ENCODE peak calls at places on chromosomes 4 and X, in nine cellular contexts. One of them, this sample, is unnamed. For H3K27me3, the result is how much of the 10 kb centered on the place peaks cover.

GRCh38 chr4:126358041-126358440 is 1043.3 kb downstream of the FAT4 start:
- DNase-seq in colonic mucosa: no peak
- DNase-seq in psoas muscle: no peak
- DNase-seq in transverse colon: no peak
- DNase-seq in cardiac muscle cell: no peak
- DNase-seq in mesendoderm: no peak
- DNase-seq in adrenal gland: no peak
- DNase-seq in tibial artery: no peak
- DNase-seq in AG04450: no peak
- DNase-seq in this sample: no peak

GRCh38 chr4:155047755-155048154 is 160.7 kb upstream of the NPY2R start:
- DNase-seq in AG04450: no peak
- DNase-seq in tibial artery: no peak
- DNase-seq in mesendoderm: no peak
- DNase-seq in colonic mucosa: no peak
- DNase-seq in psoas muscle: no peak
- DNase-seq in adrenal gland: no peak
- DNase-seq in transverse colon: no peak
- DNase-seq in cardiac muscle cell: no peak
- DNase-seq in this sample: no peak

GRCh38 chr4:165580379-165580905 is 201.6 kb downstream of the CPE start:
- DNase-seq in AG04450: no peak
- DNase-seq in psoas muscle: no peak
- DNase-seq in cardiac muscle cell: peak
- DNase-seq in adrenal gland: no peak
- DNase-seq in tibial artery: no peak
- DNase-seq in colonic mucosa: no peak
- DNase-seq in mesendoderm: peak
- DNase-seq in transverse colon: no peak
- DNase-seq in this sample: peak

GRCh38 chr4:89364559-89364958 is 57.0 kb upstream of the GPRIN3 start:
- DNase-seq in cardiac muscle cell: no peak
- DNase-seq in colonic mucosa: no peak
- DNase-seq in tibial artery: no peak
- DNase-seq in psoas muscle: no peak
- DNase-seq in transverse colon: no peak
- DNase-seq in mesendoderm: no peak
- DNase-seq in AG04450: no peak
- DNase-seq in adrenal gland: no peak
- DNase-seq in this sample: no peak

GRCh38 chr4:164514765-164515164 is 239.2 kb upstream of the SMIM31 start:
- DNase-seq in cardiac muscle cell: no peak
- DNase-seq in psoas muscle: no peak
- DNase-seq in tibial artery: no peak
- DNase-seq in transverse colon: no peak
- DNase-seq in colonic mucosa: no peak
- DNase-seq in mesendoderm: no peak
- DNase-seq in adrenal gland: no peak
- DNase-seq in AG04450: no peak
- DNase-seq in this sample: no peak

GRCh38 chrX:103440621-103441020 is 64.3 kb downstream of the BEX3 start:
- DNase-seq in AG04450: no peak
- DNase-seq in mesendoderm: peak
- DNase-seq in transverse colon: no peak
- DNase-seq in cardiac muscle cell: no peak
- DNase-seq in psoas muscle: no peak
- DNase-seq in tibial artery: no peak
- DNase-seq in colonic mucosa: no peak
- DNase-seq in adrenal gland: no peak
- DNase-seq in this sample: no peak

GRCh38 chrX:70669120-70669519 is 224.5 kb downstream of the DLG3 start:
- DNase-seq in cardiac muscle cell: no peak
- DNase-seq in AG04450: no peak
- DNase-seq in mesendoderm: no peak
- DNase-seq in adrenal gland: no peak
- DNase-seq in psoas muscle: no peak
- DNase-seq in transverse colon: no peak
- DNase-seq in tibial artery: no peak
- DNase-seq in colonic mucosa: no peak
- DNase-seq in this sample: no peak

GRCh38 chrX:115579786-115580294 is 18.9 kb downstream of the PLS3 start:
- DNase-seq in colonic mucosa: no peak
- DNase-seq in psoas muscle: no peak
- DNase-seq in mesendoderm: no peak
- DNase-seq in AG04450: no peak
- DNase-seq in tibial artery: no peak
- DNase-seq in cardiac muscle cell: no peak
- DNase-seq in adrenal gland: no peak
- DNase-seq in transverse colon: no peak
- DNase-seq in this sample: no peak

GRCh38 chr4:183140911-183141320 is 41.9 kb downstream of the WWC2 start:
- DNase-seq in transverse colon: no peak
- DNase-seq in adrenal gland: no peak
- DNase-seq in colonic mucosa: no peak
- DNase-seq in cardiac muscle cell: no peak
- DNase-seq in tibial artery: no peak
- DNase-seq in AG04450: no peak
- DNase-seq in mesendoderm: peak
- DNase-seq in psoas muscle: no peak
- DNase-seq in this sample: no peak

GRCh38 chr4:90951037-90951436 is 823.8 kb downstream of the CCSER1 start:
- DNase-seq in mesendoderm: peak
- DNase-seq in transverse colon: no peak
- DNase-seq in AG04450: peak
- DNase-seq in tibial artery: no peak
- DNase-seq in cardiac muscle cell: no peak
- DNase-seq in adrenal gland: no peak
- DNase-seq in colonic mucosa: no peak
- DNase-seq in psoas muscle: no peak
- DNase-seq in this sample: no peak

GRCh38 chrX:13026877-13027652 is 17.4 kb downstream of the FAM9C start:
- DNase-seq in cardiac muscle cell: no peak
- DNase-seq in AG04450: no peak
- DNase-seq in adrenal gland: no peak
- DNase-seq in transverse colon: no peak
- DNase-seq in colonic mucosa: no peak
- DNase-seq in mesendoderm: no peak
- DNase-seq in tibial artery: no peak
- DNase-seq in psoas muscle: no peak
- DNase-seq in this sample: no peak

GRCh38 chr4:32985256-32985655 is 2265.1 kb downstream of the PCDH7 start:
- DNase-seq in mesendoderm: peak
- DNase-seq in adrenal gland: no peak
- DNase-seq in AG04450: no peak
- DNase-seq in cardiac muscle cell: no peak
- DNase-seq in colonic mucosa: no peak
- DNase-seq in psoas muscle: no peak
- DNase-seq in tibial artery: no peak
- DNase-seq in transverse colon: no peak
- DNase-seq in this sample: no peak

GRCh38 chrX:113929004-113929403 is 654.9 kb upstream of the HTR2C start:
- DNase-seq in tibial artery: no peak
- DNase-seq in AG04450: no peak
- DNase-seq in psoas muscle: no peak
- DNase-seq in transverse colon: peak
- DNase-seq in colonic mucosa: peak
- DNase-seq in mesendoderm: peak
- DNase-seq in adrenal gland: peak
- DNase-seq in cardiac muscle cell: peak
- DNase-seq in this sample: no peak

GRCh38 chr4:37567781-37568180 is 118.4 kb downstream of the RELL1 start:
- DNase-seq in transverse colon: no peak
- DNase-seq in tibial artery: no peak
- DNase-seq in AG04450: no peak
- DNase-seq in mesendoderm: no peak
- DNase-seq in adrenal gland: no peak
- DNase-seq in colonic mucosa: no peak
- DNase-seq in cardiac muscle cell: no peak
- DNase-seq in psoas muscle: no peak
- DNase-seq in this sample: no peak

GRCh38 chrX:151999813-152000212 is 25.3 kb upstream of the GABRE start:
- DNase-seq in transverse colon: no peak
- DNase-seq in tibial artery: no peak
- DNase-seq in mesendoderm: no peak
- DNase-seq in cardiac muscle cell: no peak
- DNase-seq in psoas muscle: no peak
- DNase-seq in colonic mucosa: no peak
- DNase-seq in adrenal gland: no peak
- DNase-seq in AG04450: no peak
- DNase-seq in this sample: no peak

GRCh38 chr4:153919667-153920066 is 130.8 kb upstream of the SFRP2 start:
- DNase-seq in adrenal gland: no peak
- DNase-seq in psoas muscle: no peak
- DNase-seq in tibial artery: no peak
- DNase-seq in transverse colon: no peak
- DNase-seq in cardiac muscle cell: no peak
- DNase-seq in colonic mucosa: no peak
- DNase-seq in mesendoderm: no peak
- DNase-seq in AG04450: no peak
- DNase-seq in this sample: no peak

GRCh38 chrX:16977771-16978170 is 31.3 kb downstream of the REPS2 start:
- DNase-seq in AG04450: no peak
- DNase-seq in transverse colon: no peak
- DNase-seq in tibial artery: no peak
- DNase-seq in colonic mucosa: no peak
- DNase-seq in cardiac muscle cell: no peak
- DNase-seq in psoas muscle: no peak
- DNase-seq in mesendoderm: no peak
- DNase-seq in adrenal gland: no peak
- DNase-seq in this sample: no peak

GRCh38 chrX:16981980-16982379 is 35.5 kb downstream of the REPS2 start:
- DNase-seq in AG04450: no peak
- DNase-seq in mesendoderm: no peak
- DNase-seq in adrenal gland: no peak
- DNase-seq in cardiac muscle cell: no peak
- DNase-seq in tibial artery: no peak
- DNase-seq in psoas muscle: no peak
- DNase-seq in colonic mucosa: no peak
- DNase-seq in transverse colon: no peak
- DNase-seq in this sample: no peak

GRCh38 chrX:16975233-16975632 is 28.8 kb downstream of the REPS2 start:
- DNase-seq in cardiac muscle cell: no peak
- DNase-seq in adrenal gland: no peak
- DNase-seq in psoas muscle: no peak
- DNase-seq in transverse colon: no peak
- DNase-seq in tibial artery: no peak
- DNase-seq in AG04450: no peak
- DNase-seq in mesendoderm: no peak
- DNase-seq in colonic mucosa: no peak
- DNase-seq in this sample: no peak

GRCh38 chrX:16978193-16978984 is 31.9 kb downstream of the REPS2 start:
- DNase-seq in mesendoderm: no peak
- DNase-seq in AG04450: no peak
- DNase-seq in adrenal gland: no peak
- DNase-seq in tibial artery: no peak
- DNase-seq in cardiac muscle cell: no peak
- DNase-seq in transverse colon: no peak
- DNase-seq in psoas muscle: no peak
- DNase-seq in colonic mucosa: no peak
- DNase-seq in this sample: no peak
- H3K27me3 ChIP-seq in mesendoderm: under half
- H3K27me3 ChIP-seq in AG04450: under half
- H3K27me3 ChIP-seq in adrenal gland: under half
- H3K27me3 ChIP-seq in tibial artery: under half
- H3K27me3 ChIP-seq in cardiac muscle cell: under half
- H3K27me3 ChIP-seq in transverse colon: under half
- H3K27me3 ChIP-seq in psoas muscle: under half
- H3K27me3 ChIP-seq in colonic mucosa: under half
- H3K27me3 ChIP-seq in this sample: under half

GRCh38 chrX:10665681-10666080 is 45.3 kb upstream of the MID1 start:
- DNase-seq in psoas muscle: no peak
- DNase-seq in transverse colon: no peak
- DNase-seq in tibial artery: no peak
- DNase-seq in AG04450: no peak
- DNase-seq in colonic mucosa: no peak
- DNase-seq in adrenal gland: no peak
- DNase-seq in cardiac muscle cell: no peak
- DNase-seq in mesendoderm: no peak
- DNase-seq in this sample: no peak

GRCh38 chrX:10660171-10660570 is 39.8 kb upstream of the MID1 start:
- DNase-seq in psoas muscle: no peak
- DNase-seq in cardiac muscle cell: no peak
- DNase-seq in adrenal gland: no peak
- DNase-seq in colonic mucosa: no peak
- DNase-seq in AG04450: no peak
- DNase-seq in transverse colon: no peak
- DNase-seq in tibial artery: no peak
- DNase-seq in mesendoderm: peak
- DNase-seq in this sample: no peak

DNA sequence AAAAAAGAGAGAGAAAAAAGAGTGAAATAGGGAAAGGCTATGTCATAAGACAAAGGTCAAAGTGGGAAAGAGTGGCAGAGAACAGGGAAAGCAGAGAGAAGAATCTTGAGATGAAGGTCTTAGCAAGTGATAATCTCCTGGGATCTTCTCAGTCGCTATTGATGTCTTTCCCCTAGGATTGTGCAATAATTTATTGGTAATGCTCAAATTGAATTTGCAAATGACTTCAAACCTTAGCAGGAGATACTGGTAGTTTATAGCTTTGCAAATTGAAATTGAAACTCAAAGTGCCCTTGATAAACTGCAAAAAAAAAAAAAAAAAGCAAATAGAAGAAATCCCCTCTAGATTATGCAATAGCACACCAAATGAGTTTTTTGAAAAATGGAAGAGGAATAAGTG is 45.7 kb upstream of the MID1 start:
- DNase-seq in AG04450: no peak
- DNase-seq in colonic mucosa: no peak
- DNase-seq in psoas muscle: no peak
- DNase-seq in adrenal gland: no peak
- DNase-seq in transverse colon: no peak
- DNase-seq in tibial artery: no peak
- DNase-seq in cardiac muscle cell: no peak
- DNase-seq in mesendoderm: no peak
- DNase-seq in this sample: no peak
- H3K27me3 ChIP-seq in AG04450: under half
- H3K27me3 ChIP-seq in colonic mucosa: under half
- H3K27me3 ChIP-seq in psoas muscle: under half
- H3K27me3 ChIP-seq in adrenal gland: under half
- H3K27me3 ChIP-seq in transverse colon: under half
- H3K27me3 ChIP-seq in tibial artery: under half
- H3K27me3 ChIP-seq in cardiac muscle cell: under half
- H3K27me3 ChIP-seq in mesendoderm: under half
- H3K27me3 ChIP-seq in this sample: under half

GRCh38 chrX:112769034-112769433 is 71.6 kb downstream of the AMOT start:
- DNase-seq in psoas muscle: no peak
- DNase-seq in cardiac muscle cell: no peak
- DNase-seq in colonic mucosa: no peak
- DNase-seq in AG04450: no peak
- DNase-seq in tibial artery: no peak
- DNase-seq in adrenal gland: no peak
- DNase-seq in transverse colon: no peak
- DNase-seq in mesendoderm: no peak
- DNase-seq in this sample: no peak
- H3K27me3 ChIP-seq in psoas muscle: under half
- H3K27me3 ChIP-seq in cardiac muscle cell: under half
- H3K27me3 ChIP-seq in colonic mucosa: under half
- H3K27me3 ChIP-seq in AG04450: under half
- H3K27me3 ChIP-seq in tibial artery: under half
- H3K27me3 ChIP-seq in adrenal gland: under half
- H3K27me3 ChIP-seq in transverse colon: under half
- H3K27me3 ChIP-seq in mesendoderm: under half
- H3K27me3 ChIP-seq in this sample: under half

GRCh38 chrX:118525146-118525725 is 29.6 kb downstream of the DOCK11 start:
- DNase-seq in adrenal gland: no peak
- DNase-seq in AG04450: no peak
- DNase-seq in mesendoderm: no peak
- DNase-seq in colonic mucosa: no peak
- DNase-seq in psoas muscle: no peak
- DNase-seq in tibial artery: no peak
- DNase-seq in cardiac muscle cell: no peak
- DNase-seq in transverse colon: no peak
- DNase-seq in this sample: no peak
- H3K27me3 ChIP-seq in adrenal gland: under half
- H3K27me3 ChIP-seq in AG04450: under half
- H3K27me3 ChIP-seq in mesendoderm: under half
- H3K27me3 ChIP-seq in colonic mucosa: under half
- H3K27me3 ChIP-seq in psoas muscle: under half
- H3K27me3 ChIP-seq in tibial artery: under half
- H3K27me3 ChIP-seq in cardiac muscle cell: under half
- H3K27me3 ChIP-seq in transverse colon: under half
- H3K27me3 ChIP-seq in this sample: under half